ENCODE peak calls at places on chromosomes 16 and 17, in five cellular contexts. K is A549, G is ovary, B is uterus, Z is HFF-Myc. M is an unnamed sample.
A peak's percentile ranks its signal among the peaks of the same experiment; 100 is the strongest.

GRCh38 chr16:89115216-89115949 is 21.7 kb downstream of the ACSF3 start:
- DNase-seq in K (no peak), G (no peak), B (no peak), Z (no peak), M (no peak)

GRCh38 chr16:88748364-88748763 is 36.7 kb downstream of the PIEZO1 start:
- DNase-seq in K (no peak), G (no peak), B (no peak), Z (no peak), M (no peak)

GRCh38 chr17:80859004-80859941 is 132.4 kb upstream of the CHMP6 start:
- DNase-seq in K (no peak), G (peak; percentile 79), B (peak; percentile 80), Z (peak; percentile 66), M (peak; percentile 60)

GRCh38 chr16:12625068-12625467 is 178.6 kb downstream of the CPPED1 start:
- DNase-seq in K (no peak), G (no peak), B (no peak), Z (no peak), M (no peak)

GRCh38 chr16:88354229-88355092 is 28.3 kb upstream of the ZNF469 start:
- DNase-seq in K (no peak), G (no peak), B (no peak), Z (no peak), M (no peak)

GRCh38 chr16:83002351-83003334 is 375.9 kb downstream of the CDH13 start:
- DNase-seq in K (no peak), G (no peak), B (no peak), Z (no peak), M (no peak)

GRCh38 chr16:17379121-17379571 is 91.6 kb downstream of the XYLT1 start:
- DNase-seq in K (no peak), G (no peak), B (peak; percentile 88), Z (no peak), M (peak; percentile 73)

GRCh38 chr17:79790805-79791353 is 6.0 kb downstream of the CBX8 start:
- DNase-seq in K (no peak), G (no peak), B (no peak), Z (no peak), M (no peak)

GRCh38 chr17:48241131-48241591 is 133.6 kb downstream of the SNX11 start:
- DNase-seq in K (peak; percentile 74), G (no peak), B (peak; percentile 15), Z (peak; percentile 56), M (peak; percentile 34)

GRCh38 chr17:16933317-16934132 is 38.4 kb downstream of the TNFRSF13B start:
- DNase-seq in K (no peak), G (no peak), B (no peak), Z (no peak), M (no peak)

DNA sequence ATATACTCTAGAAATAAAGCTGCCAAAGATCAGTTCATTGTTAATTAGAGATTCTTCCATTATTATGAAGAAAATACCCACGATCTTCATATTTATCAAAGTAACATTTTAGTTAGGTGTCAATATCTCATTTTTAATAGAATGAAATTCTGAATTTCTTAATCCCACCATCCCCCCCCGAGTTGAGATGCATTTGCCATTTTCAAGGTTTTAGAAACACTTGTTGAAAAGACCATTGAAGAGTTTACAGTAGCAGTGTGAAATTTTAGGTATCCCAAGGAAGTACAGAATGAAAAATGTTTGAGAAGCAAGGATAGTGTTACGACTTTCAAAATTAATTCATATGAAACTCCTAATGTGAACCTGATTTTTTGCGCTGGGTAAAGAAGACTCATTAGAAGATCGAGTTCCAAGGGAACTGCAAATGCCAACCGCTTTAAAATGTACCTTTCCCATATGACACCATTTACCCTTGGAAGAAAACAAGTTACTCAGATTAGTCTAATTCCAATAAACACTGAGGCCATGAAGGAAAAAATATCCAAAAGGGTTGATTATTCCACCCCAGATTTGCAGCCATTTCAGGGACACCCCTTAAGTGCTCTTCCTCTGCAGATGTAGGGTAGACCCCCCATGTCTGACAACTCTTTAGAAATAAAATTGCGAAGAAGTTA is 731 bp downstream of the IKZF3 start:
- DNase-seq in K (no peak), G (no peak), B (no peak), Z (no peak), M (no peak)
- H3K4me3 ChIP-seq in K (peak overlapping the region; percentile 35), G (no peak overlapping the region), B (no peak overlapping the region), Z (no peak overlapping the region), M (no peak overlapping the region)

GRCh38 chr17:561118-561517 is 153.5 kb downstream of the VPS53 start:
- DNase-seq in K (no peak), G (no peak), B (no peak), Z (no peak), M (no peak)

GRCh38 chr17:560379-560935 is 154.2 kb downstream of the VPS53 start:
- DNase-seq in K (no peak), G (no peak), B (no peak), Z (no peak), M (no peak)

GRCh38 chr17:559699-560378 is 154.8 kb downstream of the VPS53 start:
- DNase-seq in K (no peak), G (no peak), B (peak; percentile 23), Z (peak; percentile 44), M (peak; percentile 85)

GRCh38 chr17:557371-557770 is 157.3 kb downstream of the VPS53 start:
- DNase-seq in K (no peak), G (no peak), B (no peak), Z (no peak), M (no peak)

GRCh38 chr17:556431-556995 is 158.1 kb downstream of the VPS53 start:
- DNase-seq in K (no peak), G (no peak), B (no peak), Z (no peak), M (no peak)
- TF ChIP-seq CTCF in K (no peak), G (no peak), B (no peak), Z (no peak), M (no peak)

GRCh38 chr16:84312783-84313382 is 18.2 kb downstream of the WFDC1 start:
- DNase-seq in K (no peak), G (no peak), B (no peak), Z (no peak), M (no peak)
- H3K4me3 ChIP-seq in K (peak overlapping the region; percentile 33), G (no peak overlapping the region), B (no peak overlapping the region), Z (no peak overlapping the region), M (no peak overlapping the region)

DNA sequence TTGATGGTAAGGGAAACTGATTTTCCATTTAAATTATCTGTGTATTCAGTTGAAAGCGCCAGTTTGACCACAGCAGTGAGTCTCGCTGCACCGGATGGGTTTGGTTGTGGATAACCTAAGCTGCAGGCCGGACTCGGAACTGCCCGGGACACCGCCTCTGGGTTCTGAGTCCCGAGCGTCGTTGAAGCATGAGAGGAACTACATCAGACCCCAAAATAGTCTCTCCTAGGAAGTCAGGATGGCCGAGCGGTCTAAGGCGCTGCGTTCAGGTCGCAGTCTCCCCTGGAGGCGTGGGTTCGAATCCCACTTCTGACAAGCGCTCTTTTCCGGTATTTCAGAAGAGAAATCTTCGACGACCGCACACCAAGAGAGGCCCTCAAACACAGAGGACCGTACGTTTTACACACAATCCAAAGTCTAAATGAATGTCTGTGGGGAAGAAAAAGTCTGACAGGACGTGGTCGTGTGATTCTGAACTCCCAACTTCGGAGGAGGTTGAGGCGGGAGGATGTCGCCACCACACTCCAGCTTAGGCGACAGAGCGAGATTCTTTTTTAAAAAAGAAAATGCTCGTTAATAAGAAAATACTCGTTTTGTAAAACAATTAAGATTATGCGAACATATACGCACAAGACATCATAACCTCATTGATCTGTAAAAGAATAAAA is 15.4 kb upstream of the PLLP start:
- DNase-seq in K (peak; percentile 97), G (peak; percentile 92), B (peak; percentile 94), Z (peak; percentile 94), M (peak; percentile 80)
- TF ChIP-seq CTCF in K (no peak), G (peak; percentile 81), B (no peak), Z (no peak), M (no peak)

DNA sequence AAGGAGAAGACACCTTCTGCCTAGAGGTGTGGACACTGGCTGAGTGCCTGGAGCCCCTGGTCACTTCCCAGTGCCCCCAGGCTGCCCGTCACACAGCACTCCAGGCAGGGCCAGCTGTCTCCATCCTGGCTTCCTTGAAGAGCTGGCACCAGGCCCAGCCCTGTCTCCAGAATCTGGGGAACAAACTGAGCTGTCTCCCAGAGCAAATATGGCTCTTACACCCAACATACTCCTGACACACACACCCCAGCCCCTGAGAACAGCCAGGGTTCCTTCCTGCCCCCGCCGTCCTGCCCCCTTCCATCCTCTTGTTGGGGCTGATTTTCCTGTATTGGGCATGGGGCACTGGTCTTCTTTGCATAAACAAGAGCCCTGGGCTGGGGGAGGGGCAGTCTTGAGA is 9.1 kb downstream of the NHERF1 start:
- DNase-seq in K (no peak), G (no peak), B (no peak), Z (no peak), M (no peak)
- H3K4me3 ChIP-seq in K (no peak overlapping the region), G (no peak overlapping the region), B (no peak overlapping the region), Z (no peak overlapping the region), M (no peak overlapping the region)

DNA sequence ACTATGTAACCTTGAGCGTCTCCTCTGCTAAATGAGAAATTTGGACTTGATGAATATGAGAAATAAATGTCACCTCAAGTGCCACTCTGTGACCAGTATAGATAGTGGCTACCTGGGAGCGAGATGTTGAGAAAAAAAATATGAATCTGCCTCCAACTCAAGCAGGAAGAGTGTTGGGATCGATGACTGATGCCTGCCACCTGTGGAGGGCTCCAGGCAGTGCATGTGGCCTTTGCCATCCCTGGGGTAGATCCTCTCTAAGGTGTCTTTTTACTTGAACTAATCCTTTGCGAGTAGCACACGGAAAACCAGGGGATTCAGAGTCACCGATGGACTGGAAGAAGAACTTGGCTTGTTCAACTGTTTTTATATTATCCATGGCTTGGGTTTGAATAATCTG is 9.4 kb downstream of the CCDC182 start:
- DNase-seq in K (peak; percentile 70), G (no peak), B (no peak), Z (no peak), M (no peak)
- TF ChIP-seq CTCF in K (peak; percentile 42), G (no peak), B (no peak), Z (peak; percentile 20), M (peak; percentile 14)

GRCh38 chr16:3812469-3813172 is 67.9 kb downstream of the CREBBP start:
- DNase-seq in K (no peak), G (no peak), B (no peak), Z (no peak), M (no peak)

GRCh38 chr16:3808308-3809063 is 72.0 kb downstream of the CREBBP start:
- DNase-seq in K (no peak), G (no peak), B (no peak), Z (no peak), M (no peak)

GRCh38 chr16:3810818-3811217 is 69.7 kb downstream of the CREBBP start:
- DNase-seq in K (no peak), G (no peak), B (no peak), Z (no peak), M (no peak)

GRCh38 chr16:3807425-3808123 is 72.9 kb downstream of the CREBBP start:
- DNase-seq in K (no peak), G (no peak), B (no peak), Z (no peak), M (no peak)

GRCh38 chr16:3810198-3810664 is 70.3 kb downstream of the CREBBP start:
- DNase-seq in K (no peak), G (no peak), B (no peak), Z (no peak), M (no peak)
- H3K4me3 ChIP-seq in K (no peak overlapping the region), G (no peak overlapping the region), B (no peak overlapping the region), Z (no peak overlapping the region), M (no peak overlapping the region)

DNA sequence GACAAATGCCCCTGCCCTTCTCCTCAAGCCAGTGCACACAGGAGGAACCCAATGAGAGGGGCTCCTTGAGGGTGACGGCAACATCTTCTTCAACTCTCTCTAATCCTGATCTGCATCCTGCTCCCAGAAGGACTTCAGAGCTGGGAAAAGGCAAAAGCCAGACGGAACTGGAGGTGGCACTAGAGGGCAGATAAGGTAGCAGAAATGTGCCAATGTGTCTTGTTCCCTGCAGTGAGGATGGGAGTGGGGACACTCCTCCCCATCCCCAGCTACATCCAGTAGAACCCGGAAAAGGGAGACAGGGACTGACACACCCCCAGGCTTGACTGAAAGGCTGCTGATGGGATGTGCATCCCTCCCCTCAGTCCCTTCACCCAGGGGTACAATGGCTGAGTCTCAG is 28.5 kb downstream of the SRCIN1 start:
- DNase-seq in K (no peak), G (no peak), B (no peak), Z (no peak), M (no peak)
- TF ChIP-seq CTCF in K (no peak), G (no peak), B (no peak), Z (no peak), M (no peak)

M was measured in BJ.